ENCODE peak calls at places on chromosomes 6 and 20, in four cellular contexts. One of them, this sample, is unnamed.

GRCh38 chr6:150006961-150007464 is 18.3 kb downstream of the RAET1L start:
- ATAC-seq in activated CD8-positive, alpha-beta T cell treated with anti-CD3 and anti-CD28 coated beads for 36 hours: peak
- ATAC-seq in right lobe of liver: no peak
- ATAC-seq in T-helper 17 cell: no peak
- ATAC-seq in this sample: no peak

GRCh38 chr6:85715797-85716196 is 73.1 kb upstream of the SYNCRIP start:
- ATAC-seq in activated CD8-positive, alpha-beta T cell treated with anti-CD3 and anti-CD28 coated beads for 36 hours: no peak
- ATAC-seq in right lobe of liver: no peak
- ATAC-seq in T-helper 17 cell: no peak
- ATAC-seq in this sample: no peak

GRCh38 chr6:21785162-21785561 is 191.6 kb downstream of the SOX4 start:
- ATAC-seq in activated CD8-positive, alpha-beta T cell treated with anti-CD3 and anti-CD28 coated beads for 36 hours: no peak
- ATAC-seq in right lobe of liver: no peak
- ATAC-seq in T-helper 17 cell: no peak
- ATAC-seq in this sample: no peak

GRCh38 chr20:33305591-33306057 is 22.6 kb downstream of the BPIFB1 start:
- ATAC-seq in activated CD8-positive, alpha-beta T cell treated with anti-CD3 and anti-CD28 coated beads for 36 hours: no peak
- ATAC-seq in right lobe of liver: no peak
- ATAC-seq in T-helper 17 cell: no peak
- ATAC-seq in this sample: no peak

GRCh38 chr6:166351715-166352285 is 9.5 kb upstream of the SFT2D1 start:
- ATAC-seq in activated CD8-positive, alpha-beta T cell treated with anti-CD3 and anti-CD28 coated beads for 36 hours: no peak
- ATAC-seq in right lobe of liver: peak
- ATAC-seq in T-helper 17 cell: peak
- ATAC-seq in this sample: peak

GRCh38 chr6:87922191-87922946 is 125.3 kb upstream of the SPACA1 start:
- ATAC-seq in activated CD8-positive, alpha-beta T cell treated with anti-CD3 and anti-CD28 coated beads for 36 hours: no peak
- ATAC-seq in right lobe of liver: no peak
- ATAC-seq in T-helper 17 cell: no peak
- ATAC-seq in this sample: no peak

GRCh38 chr6:169986171-169986847 is 234.9 kb downstream of the ERMARD start:
- ATAC-seq in activated CD8-positive, alpha-beta T cell treated with anti-CD3 and anti-CD28 coated beads for 36 hours: no peak
- ATAC-seq in right lobe of liver: no peak
- ATAC-seq in T-helper 17 cell: no peak
- ATAC-seq in this sample: no peak

GRCh38 chr6:143940011-143940597 is 68.0 kb downstream of the PLAGL1 start:
- ATAC-seq in activated CD8-positive, alpha-beta T cell treated with anti-CD3 and anti-CD28 coated beads for 36 hours: peak
- ATAC-seq in right lobe of liver: peak
- ATAC-seq in T-helper 17 cell: peak
- ATAC-seq in this sample: peak

GRCh38 chr6:109325400-109325801 is 56.9 kb downstream of the CD164 start:
- ATAC-seq in activated CD8-positive, alpha-beta T cell treated with anti-CD3 and anti-CD28 coated beads for 36 hours: no peak
- ATAC-seq in right lobe of liver: no peak
- ATAC-seq in T-helper 17 cell: no peak
- ATAC-seq in this sample: no peak

GRCh38 chr20:32678948-32679347 is 5.2 kb upstream of the C20orf203 start:
- ATAC-seq in activated CD8-positive, alpha-beta T cell treated with anti-CD3 and anti-CD28 coated beads for 36 hours: no peak
- ATAC-seq in right lobe of liver: peak
- ATAC-seq in T-helper 17 cell: no peak
- ATAC-seq in this sample: peak

GRCh38 chr6:84588697-84589080 is 175.7 kb downstream of the TBX18 start:
- ATAC-seq in activated CD8-positive, alpha-beta T cell treated with anti-CD3 and anti-CD28 coated beads for 36 hours: no peak
- ATAC-seq in right lobe of liver: no peak
- ATAC-seq in T-helper 17 cell: no peak
- ATAC-seq in this sample: no peak

GRCh38 chr6:75492769-75493168 is 831 bp downstream of the FILIP1 start:
- ATAC-seq in activated CD8-positive, alpha-beta T cell treated with anti-CD3 and anti-CD28 coated beads for 36 hours: no peak
- ATAC-seq in right lobe of liver: no peak
- ATAC-seq in T-helper 17 cell: no peak
- ATAC-seq in this sample: no peak

GRCh38 chr20:14313621-14314020 is 23.8 kb downstream of the FLRT3 start:
- ATAC-seq in activated CD8-positive, alpha-beta T cell treated with anti-CD3 and anti-CD28 coated beads for 36 hours: no peak
- ATAC-seq in right lobe of liver: no peak
- ATAC-seq in T-helper 17 cell: no peak
- ATAC-seq in this sample: no peak

GRCh38 chr20:53984354-53984753 is 86.0 kb downstream of the BCAS1 start:
- ATAC-seq in activated CD8-positive, alpha-beta T cell treated with anti-CD3 and anti-CD28 coated beads for 36 hours: no peak
- ATAC-seq in right lobe of liver: no peak
- ATAC-seq in T-helper 17 cell: no peak
- ATAC-seq in this sample: no peak

GRCh38 chr6:42771741-42772100 is 10.1 kb upstream of the BICRAL start:
- ATAC-seq in activated CD8-positive, alpha-beta T cell treated with anti-CD3 and anti-CD28 coated beads for 36 hours: no peak
- ATAC-seq in right lobe of liver: no peak
- ATAC-seq in T-helper 17 cell: peak
- ATAC-seq in this sample: no peak

GRCh38 chr6:166492092-166492491 is 94.4 kb downstream of the RAMACL start:
- ATAC-seq in activated CD8-positive, alpha-beta T cell treated with anti-CD3 and anti-CD28 coated beads for 36 hours: no peak
- ATAC-seq in right lobe of liver: no peak
- ATAC-seq in T-helper 17 cell: no peak
- ATAC-seq in this sample: no peak

GRCh38 chr6:118859517-118860064 is 34.4 kb upstream of the ASF1A start:
- ATAC-seq in activated CD8-positive, alpha-beta T cell treated with anti-CD3 and anti-CD28 coated beads for 36 hours: no peak
- ATAC-seq in right lobe of liver: no peak
- ATAC-seq in T-helper 17 cell: no peak
- ATAC-seq in this sample: no peak

GRCh38 chr6:116666869-116667268 is 1.7 kb downstream of the ZUP1 start:
- ATAC-seq in activated CD8-positive, alpha-beta T cell treated with anti-CD3 and anti-CD28 coated beads for 36 hours: peak
- ATAC-seq in right lobe of liver: no peak
- ATAC-seq in T-helper 17 cell: no peak
- ATAC-seq in this sample: no peak

GRCh38 chr20:3616250-3616649 is 46.9 kb downstream of the GFRA4 start:
- ATAC-seq in activated CD8-positive, alpha-beta T cell treated with anti-CD3 and anti-CD28 coated beads for 36 hours: no peak
- ATAC-seq in right lobe of liver: peak
- ATAC-seq in T-helper 17 cell: no peak
- ATAC-seq in this sample: no peak

GRCh38 chr20:25308671-25309394 is 60.9 kb downstream of the PYGB start:
- ATAC-seq in activated CD8-positive, alpha-beta T cell treated with anti-CD3 and anti-CD28 coated beads for 36 hours: no peak
- ATAC-seq in right lobe of liver: no peak
- ATAC-seq in T-helper 17 cell: no peak
- ATAC-seq in this sample: no peak

GRCh38 chr20:52049001-52049731 is 142.4 kb downstream of the ZFP64 start:
- ATAC-seq in activated CD8-positive, alpha-beta T cell treated with anti-CD3 and anti-CD28 coated beads for 36 hours: no peak
- ATAC-seq in right lobe of liver: no peak
- ATAC-seq in T-helper 17 cell: no peak
- ATAC-seq in this sample: no peak

GRCh38 chr6:89204096-89204495 is 13.1 kb downstream of the GABRR1 start:
- ATAC-seq in activated CD8-positive, alpha-beta T cell treated with anti-CD3 and anti-CD28 coated beads for 36 hours: no peak
- ATAC-seq in right lobe of liver: no peak
- ATAC-seq in T-helper 17 cell: no peak
- ATAC-seq in this sample: no peak

GRCh38 chr20:8903655-8904605 is 165.0 kb upstream of the PLCB4 start:
- ATAC-seq in activated CD8-positive, alpha-beta T cell treated with anti-CD3 and anti-CD28 coated beads for 36 hours: no peak
- ATAC-seq in right lobe of liver: no peak
- ATAC-seq in T-helper 17 cell: no peak
- ATAC-seq in this sample: no peak

GRCh38 chr6:51203504-51203903 is 384.8 kb downstream of the TFAP2B start:
- ATAC-seq in activated CD8-positive, alpha-beta T cell treated with anti-CD3 and anti-CD28 coated beads for 36 hours: no peak
- ATAC-seq in right lobe of liver: peak
- ATAC-seq in T-helper 17 cell: no peak
- ATAC-seq in this sample: no peak

This sample was measured in esophagus mucosa.